ENCODE peak calls at places on chromosome X, in ten cellular contexts. V is IMR-90, E is NB4, R is Peyer's patch, Q is A549, T is esophagus squamous epithelium, M is adrenal gland, I is heart left ventricle, D is lower leg skin, Y is ovary. K is an unnamed sample.

GRCh38 chrX:53269536-53270107 is 11.8 kb downstream of the IQSEC2 start:
- DNase-seq in V (no peak), E (no peak), R (no peak), Q (no peak), T (no peak), M (no peak), I (no peak), D (no peak), Y (no peak), K (no peak)

GRCh38 chrX:9317174-9317573 is 147.7 kb upstream of the TBL1X start:
- DNase-seq in V (no peak), E (no peak), R (no peak), Q (no peak), T (no peak), M (no peak), I (no peak), D (no peak), Y (no peak), K (no peak)

GRCh38 chrX:73855546-73855945 is 292.5 kb downstream of the CHIC1 start:
- DNase-seq in V (peak; percentile 70), E (peak; percentile 68), R (peak; percentile 50), Q (peak; percentile 18), T (no peak), M (peak; percentile 85), I (peak; percentile 34), D (peak; percentile 32), Y (peak; percentile 71), K (peak; percentile 47)

GRCh38 chrX:134365923-134366322 is 94.0 kb upstream of the HPRT1 start:
- DNase-seq in V (no peak), E (no peak), R (no peak), Q (no peak), T (no peak), M (no peak), I (no peak), D (no peak), Y (no peak), K (no peak)

GRCh38 chrX:154602766-154603437 is 16.2 kb downstream of the CTAG1B start:
- DNase-seq in V (no peak), E (no peak), R (no peak), Q (no peak), T (no peak), M (peak; percentile 7), I (no peak), D (no peak), Y (no peak), K (no peak)

GRCh38 chrX:26952213-26952612 is 510.9 kb downstream of the PPP4R3C start:
- DNase-seq in V (no peak), E (no peak), R (no peak), Q (no peak), T (no peak), M (no peak), I (no peak), D (no peak), Y (no peak), K (no peak)

GRCh38 chrX:65522739-65523372 is 11.7 kb downstream of the LAS1L start:
- DNase-seq in V (peak; percentile 52), E (peak; percentile 53), R (no peak), Q (no peak), T (no peak), M (no peak), I (no peak), D (no peak), Y (no peak), K (no peak)

GRCh38 chrX:72208126-72208525 is 26.6 kb downstream of the PIN4 start:
- DNase-seq in V (peak; percentile 10), E (no peak), R (no peak), Q (no peak), T (no peak), M (no peak), I (no peak), D (no peak), Y (no peak), K (no peak)

GRCh38 chrX:21698274-21698673 is 40.1 kb upstream of the KLHL34 start:
- DNase-seq in V (no peak), E (peak; percentile 0), R (no peak), Q (no peak), T (no peak), M (no peak), I (no peak), D (no peak), Y (no peak), K (no peak)

GRCh38 chrX:38806054-38806389 is 4.8 kb downstream of the MID1IP1 start:
- DNase-seq in V (no peak), E (no peak), R (no peak), Q (peak; percentile 10), T (no peak), M (no peak), I (peak; percentile 9), D (no peak), Y (peak; percentile 19), K (peak; percentile 90)

GRCh38 chrX:54358424-54359211 is 772 bp upstream of the WNK3 start:
- DNase-seq in V (peak; percentile 41), E (no peak), R (peak; percentile 48), Q (no peak), T (no peak), M (peak; percentile 81), I (peak; percentile 28), D (peak; percentile 16), Y (peak; percentile 78), K (peak; percentile 24)

GRCh38 chrX:48958635-48959094 is 1.3 kb upstream of the OTUD5 start:
- DNase-seq in V (peak; percentile 66), E (peak; percentile 36), R (peak; percentile 70), Q (peak; percentile 41), T (no peak), M (peak; percentile 79), I (no peak), D (peak; percentile 24), Y (no peak), K (peak; percentile 52)

GRCh38 chrX:48957477-48957826 is at the start of gene OTUD5:
- DNase-seq in V (no peak), E (peak; percentile 78), R (no peak), Q (peak; percentile 64), T (no peak), M (no peak), I (peak; percentile 62), D (no peak), Y (peak; percentile 74), K (no peak)

GRCh38 chrX:48960291-48960690 is 2.9 kb upstream of the OTUD5 start:
- DNase-seq in V (no peak), E (no peak), R (no peak), Q (no peak), T (no peak), M (no peak), I (no peak), D (no peak), Y (no peak), K (no peak)

GRCh38 chrX:48956728-48957414 is 536 bp downstream of the OTUD5 start:
- DNase-seq in V (no peak), E (peak; percentile 39), R (peak; percentile 58), Q (no peak), T (no peak), M (peak; percentile 58), I (peak; percentile 17), D (no peak), Y (peak; percentile 46), K (peak; percentile 74)

GRCh38 chrX:48957827-48958634 is 624 bp upstream of the OTUD5 start:
- DNase-seq in V (peak; percentile 98), E (peak; percentile 97), R (peak; percentile 92), Q (peak; percentile 96), T (peak; percentile 75), M (peak; percentile 99), I (peak; percentile 97), D (peak; percentile 95), Y (peak; percentile 93), K (peak; percentile 98)
- TF ChIP-seq POLR2A in V (peak; percentile 92), E (peak; percentile 26), R (peak; percentile 44), Q (peak; percentile 27), T (peak; percentile 39), M (peak; percentile 76), I (no peak), D (no peak), Y (peak; percentile 84), K (peak; percentile 80)

DNA sequence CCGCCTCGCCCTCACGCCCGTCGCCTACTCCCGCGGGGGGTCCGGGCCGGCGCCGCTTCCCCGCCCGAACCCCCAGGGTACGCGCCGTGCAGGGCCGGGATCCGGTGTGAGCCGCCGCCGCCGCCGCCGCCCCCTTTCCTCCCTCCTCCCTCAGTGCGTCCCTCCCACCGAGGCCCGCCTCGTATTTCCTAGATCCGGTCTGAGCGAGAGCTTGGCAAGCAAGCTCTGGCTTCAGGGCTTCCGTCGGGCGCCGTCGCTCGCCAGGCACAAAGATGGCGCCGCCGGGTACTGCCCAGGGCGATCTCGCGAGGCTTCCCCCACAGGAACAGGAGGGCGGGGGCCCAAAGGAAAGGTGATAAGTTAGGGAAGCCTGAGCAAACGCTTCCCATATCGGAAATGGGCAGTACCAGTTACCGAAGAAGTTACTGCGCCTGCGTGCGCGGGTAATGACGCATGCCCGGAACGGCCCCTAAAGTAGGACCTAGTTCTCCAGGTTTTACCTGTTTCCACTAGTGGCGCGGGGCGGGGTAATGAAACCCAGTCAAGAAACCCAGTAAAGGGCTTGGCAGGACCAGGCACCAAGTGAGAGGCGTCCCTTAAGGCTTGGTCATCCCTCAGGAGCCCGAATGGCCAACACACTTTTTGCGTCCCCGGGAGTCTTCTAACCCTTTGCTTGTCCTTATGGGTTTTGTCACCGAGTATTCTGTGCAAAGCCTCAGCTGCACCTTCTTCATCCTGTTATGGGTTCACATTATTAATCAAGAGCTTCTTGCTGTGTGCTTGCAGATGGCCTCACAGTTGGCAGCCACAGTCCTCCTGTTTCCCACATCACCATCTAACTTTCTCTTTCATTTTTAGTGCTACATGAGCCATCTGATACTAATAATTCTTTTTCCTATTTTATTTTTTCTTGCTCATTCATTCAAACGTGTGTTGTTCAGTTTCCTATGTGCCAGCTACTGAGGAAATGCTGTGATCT is at the start of gene TAB3:
- DNase-seq in V (peak; percentile 95), E (peak; percentile 96), R (peak; percentile 92), Q (peak; percentile 89), T (peak; percentile 70), M (peak; percentile 98), I (peak; percentile 92), D (peak; percentile 90), Y (peak; percentile 93), K (peak; percentile 97)
- TF ChIP-seq POLR2A in V (no peak), E (peak; percentile 43), R (no peak), Q (peak; percentile 50), T (peak; percentile 37), M (peak; percentile 63), I (peak; percentile 53), D (no peak), Y (peak; percentile 23), K (peak; percentile 66)

GRCh38 chrX:124960454-124960853 is 359.2 kb upstream of the TEX13C start:
- DNase-seq in V (no peak), E (no peak), R (no peak), Q (no peak), T (no peak), M (no peak), I (no peak), D (no peak), Y (no peak), K (no peak)

DNA sequence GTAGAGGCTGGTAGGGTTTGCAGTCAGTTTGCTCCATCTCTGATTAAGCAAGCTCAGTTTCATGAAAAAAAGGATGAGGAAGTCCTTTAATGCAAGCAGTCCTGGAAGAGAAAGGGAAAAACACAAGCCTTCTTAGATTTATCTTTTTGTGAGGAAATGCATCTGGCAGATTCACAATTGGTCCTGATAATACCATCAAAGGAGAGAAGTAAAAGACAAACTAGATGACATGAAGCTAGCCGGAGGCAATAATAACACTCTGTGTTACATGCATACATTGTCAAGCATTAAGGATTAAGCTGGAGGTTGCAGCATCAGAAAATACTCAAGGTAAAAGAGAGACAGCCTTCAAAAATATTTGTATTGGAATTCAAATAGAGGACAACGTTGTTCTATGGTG is 356.0 kb upstream of the TEX13C start:
- DNase-seq in V (no peak), E (no peak), R (no peak), Q (no peak), T (no peak), M (no peak), I (no peak), D (no peak), Y (no peak), K (no peak)
- TF ChIP-seq POLR2A in V (no peak), E (no peak), R (no peak), Q (no peak), T (no peak), M (no peak), I (no peak), D (no peak), Y (no peak), K (no peak)

GRCh38 chrX:12791253-12792228 is at the start of gene PRPS2:
- DNase-seq in V (peak; percentile 18), E (peak; percentile 76), R (peak; percentile 74), Q (peak; percentile 76), T (peak; percentile 4), M (peak; percentile 64), I (peak; percentile 57), D (peak; percentile 53), Y (peak; percentile 82), K (peak; percentile 76)
- TF ChIP-seq POLR2A in V (peak; percentile 33), E (peak; percentile 68), R (peak; percentile 11), Q (peak; percentile 76), T (no peak), M (no peak), I (no peak), D (no peak), Y (peak; percentile 54), K (peak; percentile 55)

K was measured in erythroblast.